ENCODE peak calls at places on chromosomes 12 and 14, in ten cellular contexts. X is OCI-LY7; I is endodermal cell; P is tibial nerve; G is psoas muscle; T is GM23248; F is lower lobe of right lung; O is PC-3; H is colonic mucosa; U is CD4-positive, alpha-beta memory T cell. L is an unnamed sample. For H3K36me3 and H3K9me3, the result is how much of the 10 kb centered on the place peaks cover.

GRCh38 chr12:91182664-91183455 is at the start of gene DCN:
- DNase-seq in X (no peak), I (no peak), P (no peak), G (no peak), T (peak), F (no peak), O (no peak), H (no peak), U (no peak), L (no peak)

GRCh38 chr12:14994610-14995009 is 21.8 kb downstream of the PDE6H start:
- DNase-seq in X (no peak), I (no peak), P (no peak), G (no peak), T (no peak), F (no peak), O (no peak), H (no peak), U (no peak), L (no peak)

GRCh38 chr12:119322324-119322723 is 12.2 kb upstream of the CCDC60 start:
- DNase-seq in X (no peak), I (no peak), P (no peak), G (no peak), T (no peak), F (no peak), O (no peak), H (no peak), U (no peak), L (no peak)

GRCh38 chr12:70763666-70764065 is 126.4 kb upstream of the PTPRB start:
- DNase-seq in X (no peak), I (no peak), P (no peak), G (no peak), T (no peak), F (no peak), O (peak), H (no peak), U (no peak), L (no peak)

GRCh38 chr12:93784339-93785086 is 107.3 kb downstream of the CRADD start:
- DNase-seq in X (no peak), I (no peak), P (peak), G (peak), T (peak), F (no peak), O (peak), H (no peak), U (peak), L (peak)

GRCh38 chr12:69648476-69648875 is 37.8 kb upstream of the LRRC10 start:
- DNase-seq in X (no peak), I (no peak), P (no peak), G (no peak), T (peak), F (no peak), O (peak), H (no peak), U (no peak), L (peak)

GRCh38 chr12:68349921-68350606 is 17.9 kb upstream of the MDM1 start:
- DNase-seq in X (no peak), I (no peak), P (no peak), G (no peak), T (peak), F (no peak), O (peak), H (no peak), U (no peak), L (no peak)

GRCh38 chr12:72144553-72144952 is 127.6 kb upstream of the TRHDE start:
- DNase-seq in X (no peak), I (no peak), P (no peak), G (no peak), T (no peak), F (no peak), O (no peak), H (no peak), U (no peak), L (no peak)

GRCh38 chr12:120131116-120131515 is 14.6 kb upstream of the RAB35 start:
- DNase-seq in X (no peak), I (no peak), P (no peak), G (no peak), T (no peak), F (no peak), O (no peak), H (no peak), U (no peak), L (no peak)

GRCh38 chr12:1839464-1839863 is 19.1 kb downstream of the LRTM2 start:
- DNase-seq in X (no peak), I (peak), P (no peak), G (no peak), T (no peak), F (peak), O (no peak), H (no peak), U (no peak), L (no peak)

GRCh38 chr12:54993181-54993835 is 8.7 kb upstream of the TESPA1 start:
- DNase-seq in X (peak), I (peak), P (peak), G (no peak), T (peak), F (no peak), O (peak), H (peak), U (peak), L (peak)

GRCh38 chr12:47990351-47991105 is 13.7 kb downstream of the COL2A1 start:
- DNase-seq in X (peak), I (no peak), P (no peak), G (no peak), T (no peak), F (no peak), O (no peak), H (no peak), U (peak), L (no peak)

GRCh38 chr14:105878125-105878524 is 351.7 kb downstream of the TMEM121 start:
- DNase-seq in X (no peak), I (peak), P (peak), G (peak), T (no peak), F (peak), O (no peak), H (no peak), U (no peak), L (no peak)

GRCh38 chr12:90953956-90954421 is 987 bp downstream of the CCER1 start:
- DNase-seq in X (peak), I (peak), P (no peak), G (peak), T (no peak), F (no peak), O (no peak), H (no peak), U (no peak), L (no peak)

GRCh38 chr12:50101663-50102062 is 2.1 kb upstream of the GPD1 start:
- DNase-seq in X (no peak), I (peak), P (no peak), G (no peak), T (peak), F (no peak), O (peak), H (no peak), U (no peak), L (peak)

GRCh38 chr12:18158774-18159557 is 69.0 kb upstream of the RERGL start:
- DNase-seq in X (peak), I (peak), P (no peak), G (no peak), T (peak), F (no peak), O (peak), H (peak), U (peak), L (no peak)

GRCh38 chr12:67760586-67761275 is 112.2 kb downstream of the DYRK2 start:
- DNase-seq in X (no peak), I (peak), P (no peak), G (no peak), T (peak), F (no peak), O (no peak), H (no peak), U (no peak), L (no peak)

GRCh38 chr14:37973031-37973908 is 234.4 kb upstream of the SSTR1 start:
- DNase-seq in X (no peak), I (no peak), P (no peak), G (no peak), T (peak), F (no peak), O (no peak), H (no peak), U (no peak), L (no peak)

GRCh38 chr14:58814476-58814875 is 176.7 kb downstream of the DACT1 start:
- DNase-seq in X (no peak), I (no peak), P (no peak), G (no peak), T (no peak), F (no peak), O (no peak), H (no peak), U (no peak), L (no peak)

GRCh38 chr14:30180219-30180618 is 252.6 kb upstream of the PRKD1 start:
- DNase-seq in X (no peak), I (no peak), P (no peak), G (no peak), T (peak), F (no peak), O (no peak), H (no peak), U (no peak), L (no peak)

GRCh38 chr12:18454330-18454729 is 193.0 kb downstream of the PIK3C2G start:
- DNase-seq in X (no peak), I (peak), P (no peak), G (no peak), T (no peak), F (no peak), O (no peak), H (no peak), U (no peak), L (no peak)

GRCh38 chr12:68178774-68179439 is 19.4 kb upstream of the IFNG start:
- DNase-seq in X (no peak), I (peak), P (no peak), G (no peak), T (no peak), F (no peak), O (no peak), H (no peak), U (no peak), L (no peak)

GRCh38 chr12:107395817-107396216 is 289.8 kb upstream of the PWP1 start:
- DNase-seq in X (no peak), I (peak), P (no peak), G (no peak), T (no peak), F (no peak), O (no peak), H (no peak), U (no peak), L (no peak)

GRCh38 chr12:66188584-66189475 is at the start of gene IRAK3:
- DNase-seq in X (no peak), I (peak), P (peak), G (peak), T (peak), F (peak), O (no peak), H (peak), U (peak), L (peak)

GRCh38 chr12:116164976-116165425 is 112.5 kb downstream of the MED13L start:
- DNase-seq in X (no peak), I (no peak), P (no peak), G (no peak), T (peak), F (no peak), O (peak), H (no peak), U (no peak), L (no peak)

GRCh38 chr14:74109369-74109768 is 24.6 kb downstream of the LIN52 start:
- DNase-seq in X (no peak), I (no peak), P (no peak), G (no peak), T (no peak), F (no peak), O (no peak), H (no peak), U (no peak), L (no peak)

GRCh38 chr12:13627536-13627935 is 353.9 kb downstream of the GRIN2B start:
- DNase-seq in X (no peak), I (peak), P (no peak), G (no peak), T (no peak), F (no peak), O (no peak), H (no peak), U (no peak), L (no peak)

GRCh38 chr14:91303924-91304229 is 59.4 kb upstream of the GPR68 start:
- DNase-seq in X (no peak), I (no peak), P (no peak), G (no peak), T (no peak), F (peak), O (no peak), H (no peak), U (no peak), L (no peak)

GRCh38 chr14:51396222-51396815 is 156.3 kb downstream of the TMX1 start:
- DNase-seq in X (no peak), I (no peak), P (no peak), G (no peak), T (peak), F (no peak), O (peak), H (no peak), U (no peak), L (peak)

GRCh38 chr12:52096332-52097044 is 17.0 kb downstream of the SMIM41 start:
- DNase-seq in X (no peak), I (no peak), P (no peak), G (no peak), T (no peak), F (no peak), O (no peak), H (no peak), U (no peak), L (no peak)

GRCh38 chr12:48979602-48980388 is 1.7 kb downstream of the WNT1 start:
- DNase-seq in X (no peak), I (no peak), P (no peak), G (peak), T (peak), F (no peak), O (no peak), H (no peak), U (peak), L (no peak)

GRCh38 chr12:122793685-122794106 is 19.3 kb downstream of the CCDC62 start:
- DNase-seq in X (peak), I (peak), P (no peak), G (no peak), T (peak), F (peak), O (peak), H (peak), U (peak), L (no peak)

GRCh38 chr12:122615780-122616179 is 87.4 kb downstream of the HCAR2 start:
- DNase-seq in X (no peak), I (no peak), P (no peak), G (no peak), T (no peak), F (no peak), O (no peak), H (no peak), U (no peak), L (no peak)

GRCh38 chr12:2052861-2053674 is at the start of gene CACNA1C:
- DNase-seq in X (peak), I (peak), P (peak), G (peak), T (peak), F (no peak), O (no peak), H (peak), U (peak), L (peak)

GRCh38 chr12:53180931-53181645 is 363 bp upstream of the CSAD start:
- DNase-seq in X (peak), I (peak), P (no peak), G (peak), T (peak), F (peak), O (peak), H (peak), U (no peak), L (peak)

GRCh38 chr14:105086833-105087307 is 21.6 kb upstream of the GPR132 start:
- DNase-seq in X (peak), I (peak), P (peak), G (peak), T (peak), F (peak), O (peak), H (peak), U (peak), L (peak)

GRCh38 chr12:80264386-80264785 is 165.0 kb downstream of the OTOGL start:
- DNase-seq in X (no peak), I (no peak), P (no peak), G (no peak), T (peak), F (no peak), O (no peak), H (no peak), U (no peak), L (no peak)

GRCh38 chr12:119593578-119594398 is at the start of gene TMEM233:
- DNase-seq in X (no peak), I (peak), P (no peak), G (peak), T (no peak), F (peak), O (no peak), H (no peak), U (no peak), L (peak)

DNA sequence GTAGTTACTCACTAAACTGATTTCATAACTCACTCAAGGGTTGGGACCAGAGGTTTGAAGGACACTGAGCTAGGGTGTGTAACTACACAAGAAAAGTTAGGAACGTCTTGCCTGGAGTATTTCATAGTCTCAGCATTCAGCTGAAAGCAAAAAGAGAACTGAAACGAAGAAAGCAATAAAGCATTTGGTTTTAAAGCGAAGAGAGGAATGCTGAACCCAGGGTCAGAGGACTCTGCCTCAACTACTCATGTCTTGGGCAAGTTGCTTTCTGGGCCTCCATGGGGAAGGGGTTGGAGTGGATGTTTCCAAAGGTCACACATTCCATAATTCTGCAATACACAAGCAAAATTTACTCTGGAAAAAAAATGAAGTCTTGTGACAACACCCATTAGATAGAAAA is 1.4 kb downstream of the GNS start:
- DNase-seq in X (no peak), I (no peak), P (no peak), G (no peak), T (peak), F (no peak), O (no peak), H (no peak), U (no peak), L (no peak)
- H3K4me3 ChIP-seq in X (peak), I (peak), P (no peak), G (peak), T (no peak), F (peak), O (peak), H (no peak), U (no peak), L (no peak)

GRCh38 chr12:31967569-31967968 is 8.4 kb downstream of the RESF1 start:
- DNase-seq in X (no peak), I (peak), P (no peak), G (no peak), T (no peak), F (no peak), O (no peak), H (no peak), U (no peak), L (no peak)
- H3K36me3 ChIP-seq in X (half or more), I (half or more), P (half or more), G (under half), T (under half), F (half or more), O (under half), H (under half), U (half or more), L (half or more)

GRCh38 chr14:69632154-69632553 is 20.8 kb downstream of the SUSD6 start:
- DNase-seq in X (no peak), I (peak), P (no peak), G (no peak), T (peak), F (no peak), O (no peak), H (no peak), U (no peak), L (no peak)
- H3K9me3 ChIP-seq in X (under half), I (under half), P (under half), G (under half), T (under half), F (under half), O (under half), H (under half), U (under half), L (under half)

GRCh38 chr12:124682425-124683329 is 115.3 kb upstream of the NCOR2 start:
- DNase-seq in X (no peak), I (peak), P (no peak), G (no peak), T (no peak), F (no peak), O (no peak), H (peak), U (no peak), L (no peak)

GRCh38 chr12:124680863-124681778 is 113.7 kb upstream of the NCOR2 start:
- DNase-seq in X (peak), I (peak), P (peak), G (peak), T (peak), F (peak), O (peak), H (peak), U (no peak), L (peak)

GRCh38 chr12:124683330-124683662 is 115.9 kb upstream of the NCOR2 start:
- DNase-seq in X (no peak), I (peak), P (no peak), G (no peak), T (no peak), F (peak), O (peak), H (peak), U (no peak), L (peak)

GRCh38 chr12:124683725-124684124 is 116.3 kb upstream of the NCOR2 start:
- DNase-seq in X (no peak), I (no peak), P (no peak), G (no peak), T (no peak), F (no peak), O (no peak), H (no peak), U (no peak), L (no peak)

GRCh38 chr12:124681779-124682391 is 114.5 kb upstream of the NCOR2 start:
- DNase-seq in X (no peak), I (peak), P (peak), G (peak), T (peak), F (no peak), O (peak), H (peak), U (no peak), L (peak)
- H3K4me3 ChIP-seq in X (no peak), I (no peak), P (no peak), G (no peak), T (peak), F (no peak), O (peak), H (no peak), U (no peak), L (no peak)

L was measured in MG63.